ENCODE peak calls at places on chromosome 19, in four cellular contexts. C is uterus, N is suprapubic skin, X is breast epithelium. U is an unnamed sample.
A peak's percentile ranks its signal among the peaks of the same experiment; 100 is the strongest.

GRCh38 chr19:11942843-11943108 is 17.9 kb downstream of the ZNF700 start:
- DNase-seq in X (no peak), N (no peak), C (no peak), U (no peak)

GRCh38 chr19:33040994-33041827 is 23.5 kb downstream of the RHPN2 start:
- DNase-seq in X (no peak), C (no peak), N (no peak), U (no peak)

GRCh38 chr19:30884146-30884812 is 465.0 kb downstream of the TSHZ3 start:
- DNase-seq in C (no peak), N (no peak), X (no peak), U (no peak)

GRCh38 chr19:57105976-57106610 is 13.7 kb upstream of the USP29 start:
- DNase-seq in X (no peak), N (no peak), C (no peak), U (peak; percentile 63)

GRCh38 chr19:11236324-11237301 is 2.8 kb upstream of the ANGPTL8 start:
- DNase-seq in N (no peak), C (no peak), X (no peak), U (no peak)

GRCh38 chr19:47190167-47190727 is 40.8 kb downstream of the BBC3 start:
- DNase-seq in X (peak; percentile 48), C (peak; percentile 52), N (no peak), U (no peak)

GRCh38 chr19:39252458-39252857 is 3.8 kb upstream of the IFNL4 start:
- DNase-seq in X (no peak), N (no peak), C (no peak), U (no peak)

GRCh38 chr19:34300962-34301361 is 46.6 kb downstream of the GARRE1 start:
- DNase-seq in C (no peak), N (no peak), X (no peak), U (no peak)

GRCh38 chr19:6800991-6801396 is 28.5 kb downstream of the VAV1 start:
- DNase-seq in N (no peak), X (no peak), C (no peak), U (no peak)

GRCh38 chr19:8370176-8371010 is 6.4 kb downstream of the ANGPTL4 start:
- DNase-seq in C (no peak), N (no peak), X (no peak), U (no peak)

GRCh38 chr19:708154-709141 is at the start of gene PALM:
- DNase-seq in C (peak; percentile 47), X (no peak), N (no peak), U (no peak)

GRCh38 chr19:11769995-11770394 is 3.2 kb downstream of the ZNF441 start:
- DNase-seq in N (no peak), X (no peak), C (no peak), U (no peak)

GRCh38 chr19:30065680-30066606 is 123.9 kb downstream of the URI1 start:
- DNase-seq in N (peak; percentile 29), X (no peak), C (no peak), U (no peak)

GRCh38 chr19:8451885-8452284 is 7.1 kb downstream of the HNRNPM start:
- DNase-seq in X (no peak), N (no peak), C (no peak), U (no peak)

GRCh38 chr19:11694533-11695439 is 44.0 kb downstream of the ZNF823 start:
- DNase-seq in X (peak; percentile 94), N (peak; percentile 98), C (peak; percentile 95), U (peak; percentile 99)

GRCh38 chr19:37218592-37218935 is 550 bp downstream of the ZNF383 start:
- DNase-seq in N (no peak), C (no peak), X (no peak), U (no peak)

GRCh38 chr19:19459099-19459498 is 53.6 kb downstream of the GATAD2A start:
- DNase-seq in X (no peak), C (no peak), N (no peak), U (no peak)

GRCh38 chr19:33090179-33090578 is 9.2 kb downstream of the GPATCH1 start:
- DNase-seq in X (no peak), N (no peak), C (no peak), U (no peak)

GRCh38 chr19:34430738-34431625 is 2.8 kb downstream of the UBA2 start:
- DNase-seq in C (no peak), N (no peak), X (no peak), U (no peak)

GRCh38 chr19:37551123-37551993 is 43.2 kb downstream of the ZNF571 start:
- DNase-seq in X (no peak), C (no peak), N (no peak), U (no peak)

GRCh38 chr19:31515931-31516330 is 166.7 kb upstream of the TSHZ3 start:
- DNase-seq in N (no peak), X (no peak), C (peak; percentile 22), U (peak; percentile 82)

GRCh38 chr19:41324231-41324702 is 14.3 kb downstream of the CCDC97 start:
- DNase-seq in C (no peak), N (no peak), X (no peak), U (no peak)
- TF ChIP-seq POLR2A in C (no peak), N (no peak), X (no peak), U (no peak)

GRCh38 chr19:2800506-2800905 is 15.2 kb downstream of the THOP1 start:
- DNase-seq in C (no peak), X (no peak), N (no peak), U (no peak)
- TF ChIP-seq POLR2A in C (no peak), X (no peak), N (no peak), U (no peak)

GRCh38 chr19:3546119-3546518 is 7.1 kb downstream of the TEKTIP1 start:
- DNase-seq in N (no peak), X (no peak), C (no peak), U (no peak)

GRCh38 chr19:3543150-3544053 is 4.4 kb downstream of the TEKTIP1 start:
- DNase-seq in X (no peak), C (peak; percentile 43), N (peak; percentile 78), U (no peak)

GRCh38 chr19:3544742-3545668 is 6.0 kb downstream of the TEKTIP1 start:
- DNase-seq in N (no peak), X (no peak), C (peak; percentile 69), U (peak; percentile 46)

GRCh38 chr19:3545669-3546034 is 6.7 kb downstream of the TEKTIP1 start:
- DNase-seq in X (no peak), C (no peak), N (no peak), U (no peak)

DNA sequence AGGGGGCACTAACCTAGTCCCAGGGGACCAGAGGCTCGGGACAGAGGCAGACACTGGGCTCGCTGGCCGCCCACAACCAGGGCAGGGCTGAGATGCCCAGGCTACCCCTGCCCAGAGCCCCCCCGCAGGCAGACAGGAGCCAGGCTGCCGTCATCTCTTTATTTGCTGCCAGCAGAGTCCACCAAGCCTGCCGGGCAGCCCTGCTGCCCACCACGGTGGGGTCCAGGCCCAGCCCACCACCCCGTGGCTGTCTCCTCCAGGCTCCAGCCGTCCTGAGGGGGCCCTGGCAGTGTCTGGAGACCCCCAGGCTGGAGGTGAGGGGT is 5.0 kb downstream of the TEKTIP1 start:
- DNase-seq in C (no peak), X (no peak), N (no peak), U (no peak)
- TF ChIP-seq POLR2A in C (no peak), X (no peak), N (no peak), U (no peak)

DNA sequence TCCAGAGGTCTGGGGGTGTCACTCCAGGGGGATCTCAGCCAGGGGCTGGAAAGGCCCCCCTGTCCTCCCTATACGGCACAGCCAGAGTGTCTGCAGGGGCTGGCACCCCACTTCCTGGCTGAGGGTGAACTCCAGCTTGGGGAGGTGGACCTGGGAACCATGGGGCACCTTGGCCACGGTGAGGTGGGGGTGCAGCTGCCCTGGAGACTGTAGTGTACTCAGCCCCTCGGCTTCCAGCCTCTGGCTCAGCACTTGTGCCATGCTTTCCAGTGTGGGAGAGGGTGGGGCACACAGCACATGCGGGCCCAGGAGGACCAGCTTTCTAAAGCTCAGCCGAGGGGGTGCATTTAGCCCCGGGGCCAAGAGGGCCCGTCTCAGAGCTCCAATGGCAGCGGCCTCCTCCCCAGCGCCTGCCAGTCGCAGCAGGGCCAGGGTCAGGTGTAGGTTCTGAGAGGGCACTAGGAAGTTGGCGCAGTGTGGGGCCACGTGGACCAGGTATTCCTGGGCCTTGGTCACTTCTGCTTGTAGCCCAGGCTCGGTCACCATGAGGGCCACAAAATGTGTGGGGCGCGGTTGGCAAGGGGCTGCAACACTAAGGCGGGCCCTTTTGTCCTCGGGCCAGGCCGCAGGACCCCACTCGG is 1.4 kb downstream of the LENG9 start:
- DNase-seq in C (no peak), N (peak; percentile 78), X (no peak), U (no peak)
- TF ChIP-seq POLR2A in C (no peak), N (no peak), X (no peak), U (no peak)

GRCh38 chr19:52099497-52100138 is 4.1 kb upstream of the ZNF841 start:
- DNase-seq in X (no peak), C (no peak), N (no peak), U (no peak)

GRCh38 chr19:52094526-52094925 is 1.0 kb downstream of the ZNF841 start:
- DNase-seq in X (no peak), N (no peak), C (no peak), U (no peak)

GRCh38 chr19:52095172-52096014 is at the start of gene ZNF841:
- DNase-seq in N (peak; percentile 97), C (peak; percentile 99), X (peak; percentile 92), U (peak; percentile 94)
- TF ChIP-seq POLR2A in N (peak; percentile 61), C (peak; percentile 42), X (peak; percentile 20), U (no peak)

DNA sequence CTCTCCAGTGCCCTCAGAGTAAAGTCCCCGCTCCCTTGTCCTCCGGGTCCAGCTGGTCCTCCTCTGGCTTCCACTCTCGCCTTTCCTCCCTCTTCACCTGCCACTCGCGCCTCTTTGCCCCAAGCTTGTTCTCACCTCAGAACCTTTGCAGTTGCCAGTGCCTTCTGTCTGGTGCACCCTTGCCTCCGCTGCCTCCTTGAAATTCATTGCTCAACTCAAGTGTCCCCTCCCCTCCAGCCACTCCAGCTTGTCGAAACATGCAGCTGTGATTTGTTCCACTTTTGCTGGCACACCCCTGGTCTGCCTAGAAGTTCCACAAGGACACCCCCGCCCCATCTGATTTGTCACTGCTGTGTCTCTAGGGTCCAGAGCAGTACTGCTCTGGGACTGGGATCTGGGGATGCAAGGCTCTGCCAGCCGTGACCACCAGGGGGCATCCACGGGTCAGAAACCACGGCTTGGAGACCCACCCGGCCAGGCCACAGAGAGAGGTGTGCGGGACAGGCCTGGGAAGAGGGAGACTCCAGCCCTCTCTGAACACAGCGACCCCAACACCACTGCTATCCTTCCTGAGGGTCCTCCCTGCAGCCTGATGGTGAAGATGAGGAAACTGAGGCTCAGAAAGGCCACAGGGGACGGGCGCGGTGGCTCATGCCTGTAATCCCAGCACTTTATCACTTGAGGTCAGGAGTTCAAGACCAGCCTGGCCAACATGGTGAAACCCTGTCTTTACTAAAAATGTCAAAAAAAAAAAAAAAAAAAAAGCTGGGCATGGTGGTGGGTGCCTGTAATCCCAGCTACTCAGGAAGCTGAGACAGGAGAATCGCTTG is 49.9 kb downstream of the AP1M1 start:
- DNase-seq in N (peak; percentile 94), X (peak; percentile 73), C (peak; percentile 90), U (peak; percentile 78)
- TF ChIP-seq POLR2A in N (no peak), X (no peak), C (no peak), U (no peak)

DNA sequence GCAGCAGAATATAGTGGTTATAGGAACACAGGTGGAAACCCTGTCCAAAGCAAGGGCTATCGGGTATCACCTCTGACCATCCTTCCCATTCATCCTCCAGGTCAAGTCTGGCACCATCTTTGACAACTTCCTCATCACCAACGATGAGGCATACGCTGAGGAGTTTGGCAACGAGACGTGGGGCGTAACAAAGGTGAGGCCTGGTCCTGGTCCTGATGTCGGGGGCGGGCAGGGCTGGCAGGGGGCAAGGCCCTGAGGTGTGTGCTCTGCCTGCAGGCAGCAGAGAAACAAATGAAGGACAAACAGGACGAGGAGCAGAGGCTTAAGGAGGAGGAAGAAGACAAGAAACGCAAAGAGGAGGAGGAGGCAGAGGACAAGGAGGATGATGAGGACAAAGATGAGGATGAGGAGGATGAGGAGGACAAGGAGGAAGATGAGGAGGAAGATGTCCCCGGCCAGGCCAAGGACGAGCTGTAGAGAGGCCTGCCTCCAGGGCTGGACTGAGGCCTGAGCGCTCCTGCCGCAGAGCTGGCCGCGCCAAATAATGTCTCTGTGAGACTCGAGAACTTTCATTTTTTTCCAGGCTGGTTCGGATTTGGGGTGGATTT is 2.1 kb upstream of the RAD23A start:
- DNase-seq in X (no peak), C (no peak), N (no peak), U (no peak)
- TF ChIP-seq POLR2A in X (no peak), C (no peak), N (no peak), U (no peak)